ENCODE peak calls at places on chromosomes 6 and 20, in six cellular contexts. One of them, this sample, is unnamed.

GRCh38 chr6:143136647-143137046 is 76.0 kb downstream of the AIG1 start:
- DNase-seq in IMR-90: no peak
- DNase-seq in ovary: no peak
- DNase-seq in thoracic aorta: no peak
- DNase-seq in spleen: no peak
- DNase-seq in GM23338: peak; percentile 29
- DNase-seq in this sample: no peak

GRCh38 chr6:2749972-2750600 is 636 bp downstream of the MYLK4 start:
- DNase-seq in ovary: peak; percentile 69
- DNase-seq in thoracic aorta: no peak
- DNase-seq in spleen: peak; percentile 77
- DNase-seq in GM23338: peak; percentile 71
- DNase-seq in IMR-90: peak; percentile 60
- DNase-seq in this sample: peak; percentile 66

GRCh38 chr20:23078351-23078993 is 7.7 kb downstream of the CD93 start:
- DNase-seq in spleen: no peak
- DNase-seq in ovary: no peak
- DNase-seq in thoracic aorta: no peak
- DNase-seq in GM23338: no peak
- DNase-seq in IMR-90: no peak
- DNase-seq in this sample: no peak

GRCh38 chr20:2652724-2653510 is 485 bp downstream of the NOP56 start:
- DNase-seq in GM23338: peak; percentile 37
- DNase-seq in IMR-90: no peak
- DNase-seq in spleen: peak; percentile 95
- DNase-seq in ovary: no peak
- DNase-seq in thoracic aorta: no peak
- DNase-seq in this sample: no peak

GRCh38 chr20:51400051-51400926 is 142.2 kb downstream of the NFATC2 start:
- DNase-seq in GM23338: no peak
- DNase-seq in spleen: peak; percentile 84
- DNase-seq in thoracic aorta: no peak
- DNase-seq in IMR-90: no peak
- DNase-seq in ovary: no peak
- DNase-seq in this sample: no peak

GRCh38 chr6:30964075-30964474 is 19.4 kb upstream of the MUC21 start:
- DNase-seq in thoracic aorta: no peak
- DNase-seq in spleen: no peak
- DNase-seq in ovary: no peak
- DNase-seq in IMR-90: no peak
- DNase-seq in GM23338: no peak
- DNase-seq in this sample: no peak

GRCh38 chr6:99013145-99013544 is 65.4 kb upstream of the FBXL4 start:
- DNase-seq in thoracic aorta: no peak
- DNase-seq in spleen: no peak
- DNase-seq in IMR-90: peak; percentile 97
- DNase-seq in ovary: no peak
- DNase-seq in GM23338: no peak
- DNase-seq in this sample: no peak

GRCh38 chr6:84521419-84522001 is 242.9 kb downstream of the TBX18 start:
- DNase-seq in IMR-90: no peak
- DNase-seq in GM23338: no peak
- DNase-seq in spleen: no peak
- DNase-seq in ovary: no peak
- DNase-seq in thoracic aorta: no peak
- DNase-seq in this sample: no peak

GRCh38 chr6:20877008-20877937 is 343.0 kb downstream of the CDKAL1 start:
- DNase-seq in thoracic aorta: peak; percentile 25
- DNase-seq in IMR-90: peak; percentile 97
- DNase-seq in GM23338: no peak
- DNase-seq in spleen: no peak
- DNase-seq in ovary: peak; percentile 53
- DNase-seq in this sample: peak; percentile 36

GRCh38 chr6:158040051-158040803 is 58.6 kb downstream of the SYNJ2 start:
- DNase-seq in ovary: peak; percentile 67
- DNase-seq in thoracic aorta: no peak
- DNase-seq in spleen: no peak
- DNase-seq in IMR-90: peak; percentile 100
- DNase-seq in GM23338: no peak
- DNase-seq in this sample: no peak

GRCh38 chr6:160767647-160768019 is 65.6 kb downstream of the PLG start:
- DNase-seq in IMR-90: no peak
- DNase-seq in thoracic aorta: no peak
- DNase-seq in GM23338: no peak
- DNase-seq in ovary: no peak
- DNase-seq in spleen: no peak
- DNase-seq in this sample: no peak

GRCh38 chr6:134328792-134329191 is 10.9 kb upstream of the SGK1 start:
- DNase-seq in thoracic aorta: no peak
- DNase-seq in ovary: no peak
- DNase-seq in GM23338: no peak
- DNase-seq in spleen: no peak
- DNase-seq in IMR-90: no peak
- DNase-seq in this sample: no peak

GRCh38 chr6:152298055-152298647 is 339.0 kb downstream of the SYNE1 start:
- DNase-seq in thoracic aorta: no peak
- DNase-seq in ovary: no peak
- DNase-seq in IMR-90: no peak
- DNase-seq in spleen: no peak
- DNase-seq in GM23338: no peak
- DNase-seq in this sample: no peak

GRCh38 chr20:10925767-10926166 is 252.0 kb upstream of the JAG1 start:
- DNase-seq in thoracic aorta: no peak
- DNase-seq in IMR-90: peak; percentile 49
- DNase-seq in spleen: no peak
- DNase-seq in ovary: no peak
- DNase-seq in GM23338: no peak
- DNase-seq in this sample: no peak

GRCh38 chr6:12037803-12038202 is 25.7 kb downstream of the HIVEP1 start:
- DNase-seq in spleen: no peak
- DNase-seq in IMR-90: no peak
- DNase-seq in GM23338: no peak
- DNase-seq in ovary: no peak
- DNase-seq in thoracic aorta: no peak
- DNase-seq in this sample: no peak

GRCh38 chr6:12036766-12037165 is 24.7 kb downstream of the HIVEP1 start:
- DNase-seq in spleen: no peak
- DNase-seq in GM23338: no peak
- DNase-seq in IMR-90: no peak
- DNase-seq in thoracic aorta: no peak
- DNase-seq in ovary: no peak
- DNase-seq in this sample: no peak

GRCh38 chr6:12034349-12034748 is 22.2 kb downstream of the HIVEP1 start:
- DNase-seq in ovary: no peak
- DNase-seq in thoracic aorta: no peak
- DNase-seq in spleen: no peak
- DNase-seq in IMR-90: no peak
- DNase-seq in GM23338: no peak
- DNase-seq in this sample: no peak

GRCh38 chr6:12034831-12035230 is 22.7 kb downstream of the HIVEP1 start:
- DNase-seq in spleen: no peak
- DNase-seq in ovary: no peak
- DNase-seq in GM23338: no peak
- DNase-seq in IMR-90: no peak
- DNase-seq in thoracic aorta: no peak
- DNase-seq in this sample: no peak

DNA sequence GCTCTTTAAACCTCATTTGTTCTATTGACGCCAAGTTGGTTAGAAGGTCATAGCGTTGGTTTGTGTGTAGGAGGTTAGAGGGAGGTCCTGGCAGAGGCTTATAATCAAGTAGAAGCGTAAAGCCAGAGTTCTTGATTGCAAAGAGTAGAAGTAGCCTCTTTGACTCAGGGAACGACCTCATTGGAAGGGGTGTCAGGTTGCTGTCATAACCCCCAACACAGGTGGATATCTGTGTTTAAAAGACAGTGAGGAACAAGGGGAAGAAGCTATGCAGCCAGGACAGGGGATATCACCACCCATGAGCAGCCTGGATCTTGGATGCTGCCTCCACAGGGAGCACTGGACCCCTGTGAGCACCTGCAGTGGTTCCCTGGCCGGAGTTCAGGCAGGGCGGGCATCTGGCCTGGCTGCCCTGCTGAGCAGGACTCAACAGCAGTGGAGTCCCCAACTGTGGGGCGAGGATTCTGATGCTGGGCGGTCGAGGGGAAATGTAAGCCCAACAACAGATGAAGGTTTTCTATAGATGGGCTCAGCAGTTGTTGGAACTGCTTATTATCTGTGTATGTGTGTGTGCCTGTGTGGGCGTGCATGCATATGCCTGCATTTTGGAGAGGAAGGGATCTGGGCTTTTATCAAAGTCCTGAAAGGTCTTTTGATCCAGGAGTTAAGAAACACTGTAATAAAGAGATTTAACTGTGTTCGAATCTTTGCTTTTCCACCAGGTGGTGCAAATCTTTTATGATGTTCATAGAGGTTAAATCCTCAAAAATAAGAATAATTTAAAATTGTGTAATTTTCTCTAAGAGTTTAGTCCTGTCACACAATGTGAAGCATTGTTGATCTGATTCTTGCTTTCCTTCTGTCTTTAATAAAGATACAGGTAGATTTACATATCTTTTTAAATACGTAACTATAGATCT is 27.7 kb downstream of the HIVEP1 start:
- DNase-seq in IMR-90: no peak
- DNase-seq in thoracic aorta: no peak
- DNase-seq in ovary: no peak
- DNase-seq in spleen: no peak
- DNase-seq in GM23338: peak; percentile 34
- DNase-seq in this sample: no peak
- H3K4me1 ChIP-seq in IMR-90: peaks cover 3% of the 10 kb centered on the region
- H3K4me1 ChIP-seq in thoracic aorta: peaks cover 19% of the 10 kb centered on the region
- H3K4me1 ChIP-seq in ovary: no peaks in the 10 kb centered on the region
- H3K4me1 ChIP-seq in spleen: peaks cover 28% of the 10 kb centered on the region
- H3K4me1 ChIP-seq in GM23338: peaks cover 12% of the 10 kb centered on the region
- H3K4me1 ChIP-seq in this sample: peaks cover 2% of the 10 kb centered on the region

DNA sequence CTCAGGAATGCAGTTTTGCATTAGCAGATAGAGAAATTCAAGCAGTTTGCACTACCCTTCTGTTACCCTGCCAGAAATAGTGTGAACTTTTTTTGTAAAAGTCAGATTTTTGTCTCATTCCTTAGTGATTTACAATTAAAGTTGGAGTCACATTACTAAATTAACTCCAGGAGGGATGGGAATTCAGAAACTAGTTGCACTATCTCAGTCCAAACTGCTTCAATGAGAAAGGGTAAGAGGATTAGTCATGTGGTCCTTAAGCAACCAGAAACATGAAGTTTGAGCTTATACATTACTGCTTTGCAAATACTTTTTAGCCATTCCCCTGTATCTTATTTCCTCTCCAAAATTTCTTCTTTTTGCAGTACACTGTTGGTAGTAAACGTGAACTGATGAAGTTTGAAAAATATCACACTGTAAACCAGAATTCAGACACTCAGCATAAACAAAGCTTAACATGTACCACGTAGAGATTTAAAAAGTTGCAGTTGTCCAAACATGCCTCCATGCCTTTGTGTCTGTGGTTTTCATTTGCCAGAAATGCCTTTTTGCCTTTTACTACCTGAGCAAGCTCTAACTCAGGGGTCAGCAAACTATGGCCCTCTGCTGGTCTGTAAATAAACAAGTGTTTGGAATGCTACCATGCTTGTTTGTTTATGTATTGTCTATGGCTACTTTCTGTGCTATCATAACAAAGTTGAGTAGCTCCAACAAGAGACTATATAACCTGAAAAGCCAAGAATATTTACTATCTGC is 49.7 kb downstream of the TP53INP2 start:
- DNase-seq in thoracic aorta: no peak
- DNase-seq in spleen: no peak
- DNase-seq in ovary: no peak
- DNase-seq in IMR-90: peak; percentile 60
- DNase-seq in GM23338: peak; percentile 39
- DNase-seq in this sample: no peak
- TF ChIP-seq CTCF in thoracic aorta: no peak
- TF ChIP-seq CTCF in spleen: no peak
- TF ChIP-seq CTCF in ovary: no peak
- TF ChIP-seq CTCF in IMR-90: no peak
- TF ChIP-seq CTCF in GM23338: peak; percentile 35
- TF ChIP-seq CTCF in this sample: no peak

DNA sequence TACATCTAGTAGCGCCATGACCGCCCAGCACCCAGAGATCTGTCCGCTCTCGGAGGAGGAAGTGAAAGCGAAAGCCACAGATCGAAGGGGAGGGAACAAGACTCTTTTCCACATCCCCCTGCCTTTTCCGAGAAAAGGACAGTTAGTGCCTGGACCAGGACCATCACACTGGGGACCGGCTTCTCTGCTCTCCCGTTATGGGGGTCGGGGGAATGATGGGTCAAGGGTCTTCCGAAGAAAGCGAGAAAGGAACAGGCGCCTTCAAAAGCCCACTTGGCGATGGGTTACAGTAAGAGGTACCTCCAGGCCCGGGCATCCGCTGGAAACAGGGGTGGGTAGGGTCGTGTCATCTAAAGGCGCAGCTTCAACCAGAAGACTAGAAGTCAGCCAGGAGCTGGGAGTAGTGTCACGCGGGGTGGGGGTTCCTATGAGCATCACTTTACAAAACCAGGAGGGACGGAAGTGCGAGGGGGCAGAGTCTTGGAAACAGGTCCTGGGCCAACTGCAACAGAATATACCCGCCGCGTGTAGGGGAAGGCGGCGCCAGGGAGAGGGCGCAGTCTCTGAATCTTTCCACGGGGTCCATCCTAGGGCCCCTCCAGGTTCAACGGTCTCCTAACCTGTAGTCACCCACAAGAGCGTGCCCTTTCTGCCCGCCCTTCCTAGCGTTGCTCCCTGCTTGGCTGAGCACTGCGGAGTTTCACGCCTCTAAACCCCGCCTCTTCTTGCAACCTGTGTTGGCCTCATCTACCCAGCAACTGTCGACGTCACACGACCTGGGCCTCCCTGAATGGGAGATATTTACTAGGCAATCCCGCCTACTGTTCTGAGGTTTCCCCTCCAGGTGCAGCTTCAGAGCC is at the start of gene PSMB8:
- DNase-seq in GM23338: peak; percentile 99
- DNase-seq in spleen: peak; percentile 99
- DNase-seq in IMR-90: peak; percentile 90
- DNase-seq in thoracic aorta: peak; percentile 96
- DNase-seq in ovary: peak; percentile 98
- DNase-seq in this sample: peak; percentile 93
- H3K4me3 ChIP-seq in GM23338: peak within 1 kb of the TSS; percentile 98
- H3K4me3 ChIP-seq in spleen: peak within 1 kb of the TSS; percentile 78
- H3K4me3 ChIP-seq in IMR-90: peak within 1 kb of the TSS; percentile 73
- H3K4me3 ChIP-seq in thoracic aorta: peak within 1 kb of the TSS; percentile 93
- H3K4me3 ChIP-seq in ovary: peak within 1 kb of the TSS; percentile 73
- H3K4me3 ChIP-seq in this sample: peak within 1 kb of the TSS; percentile 69

DNA sequence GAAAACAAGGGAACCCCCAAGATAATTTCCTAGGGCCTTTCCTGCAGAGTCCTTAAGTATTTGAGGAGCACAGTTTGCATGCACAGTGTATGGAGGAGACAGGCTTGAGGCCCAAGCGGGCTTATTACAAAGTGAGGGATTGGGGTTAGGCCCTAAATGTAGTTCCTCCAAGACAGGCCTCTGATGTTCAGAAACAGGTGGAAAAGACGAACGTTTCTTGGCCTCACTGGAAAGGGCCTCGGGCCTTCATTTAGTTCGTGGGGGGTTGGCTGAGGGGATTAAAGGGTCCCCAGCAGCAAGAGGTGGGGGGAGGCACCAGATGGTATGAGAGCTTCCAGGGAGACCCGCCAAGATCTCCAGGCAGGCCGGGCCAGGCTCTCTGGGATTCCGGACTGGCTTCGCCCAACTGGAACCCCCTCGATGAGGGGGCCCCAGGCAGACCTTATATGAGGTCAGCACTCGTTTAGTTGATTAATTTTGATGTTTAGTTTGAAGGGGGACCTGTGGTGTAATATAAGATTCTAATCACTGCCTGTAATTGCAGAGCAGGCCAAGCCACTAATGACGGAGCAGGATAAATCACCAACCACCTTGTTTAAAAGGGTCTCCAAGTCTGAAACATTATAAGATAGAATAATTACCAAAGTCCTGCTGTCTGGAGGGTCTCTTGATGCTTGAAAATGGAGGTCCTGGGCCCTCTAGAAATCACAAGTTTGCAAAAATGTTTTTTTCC is 2.0 kb downstream of the HMGA1 start:
- DNase-seq in ovary: peak; percentile 15
- DNase-seq in IMR-90: no peak
- DNase-seq in thoracic aorta: no peak
- DNase-seq in spleen: peak; percentile 80
- DNase-seq in GM23338: no peak
- DNase-seq in this sample: no peak
- H3K4me1 ChIP-seq in ovary: no peaks in the 10 kb centered on the region
- H3K4me1 ChIP-seq in IMR-90: peaks cover 31% of the 10 kb centered on the region
- H3K4me1 ChIP-seq in thoracic aorta: peaks cover 26% of the 10 kb centered on the region
- H3K4me1 ChIP-seq in spleen: peaks cover 48% of the 10 kb centered on the region
- H3K4me1 ChIP-seq in GM23338: peaks cover 60% of the 10 kb centered on the region
- H3K4me1 ChIP-seq in this sample: peaks cover 9% of the 10 kb centered on the region